ENCODE peak calls at places on chromosomes 16 and 17, in ten cellular contexts. J is heart left ventricle, B is spleen, N is body of pancreas, F is IMR-90, R is GM12891, P is lower leg skin, E is uterus, U is NB4, I is breast epithelium. W is an unnamed sample.
A peak's percentile ranks its signal among the peaks of the same experiment; 100 is the strongest.

GRCh38 chr16:85205747-85206471 is 93.6 kb upstream of the CIBAR2 start:
- DNase-seq in J (no peak), B (no peak), N (no peak), F (peak; percentile 78), R (no peak), P (no peak), E (peak; percentile 59), U (no peak), I (no peak), W (no peak)

GRCh38 chr16:318628-319027 is 33.9 kb downstream of the AXIN1 start:
- DNase-seq in J (no peak), B (no peak), N (no peak), F (no peak), R (peak; percentile 47), P (no peak), E (no peak), U (no peak), I (no peak), W (no peak)

GRCh38 chr17:74746922-74747321 is 1.5 kb upstream of the NHERF1 start:
- DNase-seq in J (no peak), B (peak; percentile 78), N (no peak), F (no peak), R (no peak), P (no peak), E (no peak), U (peak; percentile 71), I (no peak), W (no peak)

GRCh38 chr16:88537864-88538263 is 32.3 kb upstream of the ZC3H18 start:
- DNase-seq in J (no peak), B (no peak), N (no peak), F (no peak), R (no peak), P (no peak), E (no peak), U (no peak), I (no peak), W (no peak)

GRCh38 chr16:56506941-56507340 is 12.9 kb downstream of the BBS2 start:
- DNase-seq in J (no peak), B (no peak), N (no peak), F (peak; percentile 80), R (no peak), P (no peak), E (no peak), U (no peak), I (no peak), W (no peak)

GRCh38 chr16:31216552-31217530 is at the start of gene PYDC1:
- DNase-seq in J (no peak), B (peak; percentile 82), N (no peak), F (no peak), R (no peak), P (no peak), E (no peak), U (no peak), I (no peak), W (no peak)

GRCh38 chr17:65930140-65930715 is 261.7 kb downstream of the CEP112 start:
- DNase-seq in J (no peak), B (no peak), N (no peak), F (no peak), R (no peak), P (no peak), E (no peak), U (no peak), I (no peak), W (no peak)

GRCh38 chr16:72924918-72925630 is 122.9 kb downstream of the ZFHX3 start:
- DNase-seq in J (no peak), B (peak; percentile 58), N (peak; percentile 55), F (no peak), R (no peak), P (no peak), E (no peak), U (no peak), I (peak; percentile 63), W (no peak)

GRCh38 chr16:51095890-51096626 is 55.0 kb downstream of the SALL1 start:
- DNase-seq in J (no peak), B (no peak), N (no peak), F (no peak), R (no peak), P (no peak), E (no peak), U (no peak), I (no peak), W (no peak)

GRCh38 chr17:31448467-31449077 is 57.1 kb downstream of the RAB11FIP4 start:
- DNase-seq in J (no peak), B (no peak), N (no peak), F (peak; percentile 62), R (no peak), P (no peak), E (no peak), U (no peak), I (no peak), W (no peak)

GRCh38 chr16:86566601-86566965 is at the start of gene FOXC2:
- DNase-seq in J (peak; percentile 89), B (peak; percentile 79), N (peak; percentile 66), F (peak; percentile 94), R (no peak), P (peak; percentile 63), E (peak; percentile 67), U (no peak), I (no peak), W (peak; percentile 64)

GRCh38 chr17:48031966-48032365 is 5.6 kb downstream of the COPZ2 start:
- DNase-seq in J (no peak), B (no peak), N (no peak), F (no peak), R (no peak), P (no peak), E (no peak), U (no peak), I (no peak), W (no peak)

GRCh38 chr16:1863681-1864460 is 8.1 kb downstream of the MEIOB start:
- DNase-seq in J (no peak), B (no peak), N (peak; percentile 27), F (peak; percentile 44), R (no peak), P (no peak), E (no peak), U (peak; percentile 61), I (no peak), W (no peak)

GRCh38 chr17:73121513-73121912 is 29.0 kb upstream of the SLC39A11 start:
- DNase-seq in J (no peak), B (no peak), N (no peak), F (no peak), R (no peak), P (no peak), E (no peak), U (no peak), I (no peak), W (no peak)
- TF ChIP-seq POLR2A in J (no peak), B (no peak), N (no peak), F (no peak), R (no peak), P (no peak), E (no peak), U (no peak), I (no peak), W (no peak)

GRCh38 chr17:82839617-82840292 is at the start of gene ZNF750:
- DNase-seq in J (no peak), B (peak; percentile 66), N (no peak), F (no peak), R (no peak), P (no peak), E (no peak), U (no peak), I (peak; percentile 77), W (no peak)
- TF ChIP-seq POLR2A in J (no peak), B (no peak), N (no peak), F (no peak), R (no peak), P (no peak), E (no peak), U (no peak), I (peak; percentile 39), W (no peak)

DNA sequence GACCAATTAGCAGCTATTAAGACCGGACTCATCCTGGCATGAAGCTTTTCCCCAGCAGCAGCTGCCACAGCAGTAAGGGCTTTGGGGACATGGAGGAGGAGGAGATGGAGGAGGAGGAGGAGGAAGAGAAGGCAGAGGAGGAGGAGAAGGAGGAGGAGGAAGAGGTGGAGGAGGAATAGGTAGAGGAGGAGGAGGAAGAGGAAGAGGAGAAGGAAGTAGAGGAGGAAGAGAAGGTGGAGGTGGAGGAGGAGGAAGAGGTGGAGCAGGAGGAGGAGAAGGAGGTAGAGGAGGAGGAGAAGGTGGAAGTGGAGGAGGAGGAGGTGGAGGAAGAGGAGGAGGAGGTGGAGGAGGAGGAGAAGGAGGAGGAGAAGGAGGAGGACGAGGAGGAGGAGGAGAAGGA is 50.2 kb upstream of the IRX3 start:
- DNase-seq in J (no peak), B (no peak), N (no peak), F (no peak), R (no peak), P (no peak), E (no peak), U (no peak), I (no peak), W (no peak)
- TF ChIP-seq POLR2A in J (no peak), B (no peak), N (no peak), F (no peak), R (no peak), P (no peak), E (no peak), U (no peak), I (no peak), W (no peak)

GRCh38 chr17:46043606-46044005 is 44.6 kb downstream of the STH start:
- DNase-seq in J (no peak), B (no peak), N (no peak), F (no peak), R (no peak), P (no peak), E (no peak), U (no peak), I (no peak), W (no peak)

GRCh38 chr17:46042248-46042647 is 43.2 kb downstream of the STH start:
- DNase-seq in J (no peak), B (no peak), N (no peak), F (no peak), R (no peak), P (no peak), E (no peak), U (no peak), I (no peak), W (no peak)

GRCh38 chr17:46044989-46045388 is 45.9 kb downstream of the STH start:
- DNase-seq in J (no peak), B (no peak), N (no peak), F (no peak), R (no peak), P (no peak), E (no peak), U (no peak), I (no peak), W (no peak)

GRCh38 chr17:46045639-46046038 is 46.6 kb downstream of the STH start:
- DNase-seq in J (no peak), B (no peak), N (no peak), F (peak; percentile 16), R (no peak), P (no peak), E (no peak), U (no peak), I (no peak), W (no peak)

GRCh38 chr17:46044286-46044928 is 45.4 kb downstream of the STH start:
- DNase-seq in J (peak; percentile 76), B (no peak), N (peak; percentile 87), F (peak; percentile 87), R (no peak), P (peak; percentile 85), E (peak; percentile 88), U (peak; percentile 68), I (no peak), W (peak; percentile 64)
- TF ChIP-seq POLR2A in J (no peak), B (no peak), N (no peak), F (no peak), R (no peak), P (no peak), E (no peak), U (no peak), I (no peak), W (no peak)